ENCODE peak calls at places on chromosomes 6 and 20, in ten cellular contexts. H is neural progenitor cell, Q is upper lobe of left lung, Y is heart left ventricle, O is cardiac muscle cell, N is astrocyte, V is stomach, M is PC-3, E is uterus, S is Panc1. J is an unnamed sample.
A peak's percentile ranks its signal among the peaks of the same experiment; 100 is the strongest.

GRCh38 chr20:7085448-7085847 is 318.0 kb downstream of the BMP2 start:
- DNase-seq in H (no peak), Q (peak; percentile 40), Y (no peak), O (peak; percentile 18), N (no peak), V (no peak), M (no peak), E (no peak), S (no peak), J (no peak)

GRCh38 chr6:47419621-47420020 is 58.0 kb upstream of the CD2AP start:
- DNase-seq in H (no peak), Q (no peak), Y (no peak), O (no peak), N (peak; percentile 88), V (no peak), M (peak; percentile 88), E (no peak), S (no peak), J (no peak)

GRCh38 chr6:43464337-43464736 is 9.0 kb upstream of the DLK2 start:
- DNase-seq in H (no peak), Q (no peak), Y (no peak), O (no peak), N (no peak), V (no peak), M (no peak), E (no peak), S (no peak), J (no peak)

GRCh38 chr6:105184921-105185320 is 5.1 kb upstream of the POPDC3 start:
- DNase-seq in H (no peak), Q (no peak), Y (no peak), O (no peak), N (peak; percentile 93), V (no peak), M (no peak), E (no peak), S (no peak), J (no peak)

GRCh38 chr6:144528605-144529425 is 243.7 kb downstream of the UTRN start:
- DNase-seq in H (peak; percentile 81), Q (no peak), Y (no peak), O (peak; percentile 37), N (peak; percentile 44), V (no peak), M (peak; percentile 15), E (no peak), S (no peak), J (no peak)

GRCh38 chr6:120557554-120557953 is 776.7 kb downstream of the TBC1D32 start:
- DNase-seq in H (no peak), Q (no peak), Y (no peak), O (no peak), N (no peak), V (no peak), M (no peak), E (no peak), S (no peak), J (no peak)

GRCh38 chr20:8837396-8837795 is 231.5 kb upstream of the PLCB4 start:
- DNase-seq in H (no peak), Q (no peak), Y (no peak), O (no peak), N (peak; percentile 90), V (no peak), M (peak; percentile 35), E (no peak), S (no peak), J (no peak)

GRCh38 chr6:80280258-80281010 is 174.0 kb downstream of the BCKDHB start:
- DNase-seq in H (no peak), Q (no peak), Y (no peak), O (no peak), N (peak; percentile 58), V (no peak), M (peak; percentile 4), E (no peak), S (no peak), J (no peak)

GRCh38 chr6:34182751-34183531 is 37.1 kb upstream of the GRM4 start:
- DNase-seq in H (no peak), Q (peak; percentile 50), Y (no peak), O (no peak), N (no peak), V (peak; percentile 26), M (no peak), E (no peak), S (no peak), J (no peak)

GRCh38 chr6:134080171-134080795 is 27.9 kb upstream of the SLC2A12 start:
- DNase-seq in H (no peak), Q (no peak), Y (no peak), O (no peak), N (peak; percentile 64), V (peak; percentile 32), M (peak; percentile 15), E (no peak), S (no peak), J (no peak)

GRCh38 chr6:11730645-11731044 is 48.0 kb downstream of the ADTRP start:
- DNase-seq in H (no peak), Q (no peak), Y (no peak), O (no peak), N (no peak), V (no peak), M (no peak), E (no peak), S (no peak), J (no peak)

GRCh38 chr6:30726506-30727413 is 6.6 kb downstream of the TUBB start:
- DNase-seq in H (no peak), Q (no peak), Y (no peak), O (no peak), N (no peak), V (no peak), M (peak; percentile 33), E (no peak), S (no peak), J (no peak)

GRCh38 chr6:35152067-35152707 is 11.0 kb upstream of the TCP11 start:
- DNase-seq in H (no peak), Q (no peak), Y (no peak), O (no peak), N (peak; percentile 49), V (no peak), M (peak; percentile 68), E (no peak), S (no peak), J (no peak)

GRCh38 chr6:131733376-131734016 is 22.7 kb upstream of the CTAGE9 start:
- DNase-seq in H (no peak), Q (no peak), Y (peak; percentile 48), O (no peak), N (peak; percentile 93), V (no peak), M (no peak), E (peak; percentile 21), S (peak; percentile 39), J (no peak)

GRCh38 chr6:40852667-40853383 is 186.2 kb downstream of the UNC5CL start:
- DNase-seq in H (peak; percentile 33), Q (no peak), Y (no peak), O (no peak), N (no peak), V (no peak), M (peak; percentile 30), E (no peak), S (no peak), J (no peak)
- TF ChIP-seq CTCF in H (peak; percentile 57), Q (no peak), Y (peak; percentile 26), O (peak; percentile 38), N (peak; percentile 31), V (no peak), M (peak; percentile 64), E (no peak), S (peak; percentile 55), J (peak; percentile 31)

GRCh38 chr20:50041238-50041915 is 58.6 kb downstream of the SNAI1 start:
- DNase-seq in H (no peak), Q (peak; percentile 32), Y (no peak), O (no peak), N (no peak), V (no peak), M (no peak), E (no peak), S (no peak), J (no peak)

GRCh38 chr20:50040432-50041237 is 57.9 kb downstream of the SNAI1 start:
- DNase-seq in H (peak; percentile 25), Q (no peak), Y (no peak), O (no peak), N (no peak), V (no peak), M (no peak), E (no peak), S (no peak), J (no peak)

GRCh38 chr20:50038169-50038568 is 55.4 kb downstream of the SNAI1 start:
- DNase-seq in H (no peak), Q (no peak), Y (no peak), O (no peak), N (no peak), V (no peak), M (no peak), E (no peak), S (no peak), J (no peak)

GRCh38 chr20:50038574-50038991 is 55.8 kb downstream of the SNAI1 start:
- DNase-seq in H (peak; percentile 62), Q (no peak), Y (no peak), O (no peak), N (no peak), V (no peak), M (no peak), E (no peak), S (no peak), J (no peak)

GRCh38 chr20:50039706-50040431 is 57.1 kb downstream of the SNAI1 start:
- DNase-seq in H (no peak), Q (no peak), Y (no peak), O (peak; percentile 45), N (no peak), V (no peak), M (no peak), E (no peak), S (no peak), J (no peak)
- H3K4me1 ChIP-seq in H (peaks cover 19% of the 10 kb centered on the region), Q (peaks cover 13% of the 10 kb centered on the region), Y (peaks cover 7% of the 10 kb centered on the region), O (peaks cover 15% of the 10 kb centered on the region), N (peaks cover 3% of the 10 kb centered on the region), V (peaks cover 3% of the 10 kb centered on the region), M (peaks cover 4% of the 10 kb centered on the region), E (no peaks in the 10 kb centered on the region), S (peaks cover 6% of the 10 kb centered on the region), J (no peaks in the 10 kb centered on the region)

GRCh38 chr6:159473435-159473834 is 219.6 kb downstream of the SOD2 start:
- DNase-seq in H (no peak), Q (no peak), Y (no peak), O (no peak), N (no peak), V (no peak), M (no peak), E (no peak), S (no peak), J (no peak)
- H3K27ac ChIP-seq in H (no peak overlapping the region), Q (no peak overlapping the region), Y (no peak overlapping the region), O (no peak overlapping the region), N (no peak overlapping the region), V (no peak overlapping the region), M (no peak overlapping the region), E (no peak overlapping the region), S (no peak overlapping the region), J (no peak overlapping the region)

DNA sequence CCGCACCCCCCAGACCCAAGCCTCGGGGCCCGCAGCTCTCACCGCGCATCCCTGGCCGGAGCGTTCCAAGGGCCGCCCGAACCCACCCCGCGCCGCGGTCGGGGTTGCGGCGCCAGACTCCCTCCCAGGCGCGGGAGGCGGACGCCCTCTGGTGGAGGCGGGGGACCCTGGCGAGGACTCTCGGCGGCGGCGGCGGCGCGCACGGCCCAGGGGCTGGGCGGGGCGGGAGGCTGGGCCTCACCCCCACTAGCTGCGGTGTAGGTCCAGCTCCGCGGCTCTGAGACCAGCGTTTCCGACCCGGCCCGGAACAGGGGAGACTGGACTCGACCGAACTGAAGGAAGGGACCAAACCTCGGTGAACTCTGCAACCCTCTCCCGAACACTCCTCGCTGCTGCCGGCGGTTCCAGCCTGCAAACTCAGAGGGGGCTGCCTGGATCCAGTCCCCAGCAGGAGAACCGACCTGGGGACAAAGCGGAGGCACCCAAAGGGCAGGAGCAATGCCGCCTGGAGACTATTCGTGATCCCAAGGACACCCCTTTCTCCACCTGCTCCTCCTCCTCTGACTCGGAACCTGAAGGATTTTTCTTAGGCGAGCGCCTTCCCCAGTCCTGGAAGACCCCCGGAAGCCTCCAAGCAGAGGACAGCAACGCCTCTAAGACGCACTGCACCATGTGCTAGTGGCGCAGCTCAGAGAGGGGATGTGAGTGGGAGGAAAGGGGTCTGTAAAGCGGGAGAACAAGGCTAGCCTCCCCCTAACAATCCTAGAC is 859 bp upstream of the TOMM6 start:
- DNase-seq in H (peak; percentile 95), Q (peak; percentile 92), Y (peak; percentile 89), O (peak; percentile 93), N (peak; percentile 38), V (peak; percentile 92), M (peak; percentile 85), E (peak; percentile 92), S (no peak), J (peak; percentile 93)
- TF ChIP-seq CTCF in H (peak; percentile 78), Q (peak; percentile 97), Y (peak; percentile 94), O (peak; percentile 60), N (peak; percentile 9), V (peak; percentile 54), M (peak; percentile 62), E (peak; percentile 93), S (peak; percentile 93), J (peak; percentile 78)

J was measured in heart right ventricle.